ENCODE peak calls at places on chromosomes 3 and 15, in ten cellular contexts. R is IMR-90, L is right cardiac atrium, B is AG09309, A is neural progenitor cell, V is hepatocyte, F is mammary epithelial cell, N is OCI-LY7, K is brain microvascular endothelial cell, E is GM06990. Y is an unnamed sample.

GRCh38 chr3:155676252-155676981 is 68.5 kb downstream of the PLCH1 start:
- DNase-seq in K (peak), V (peak), A (peak), F (peak), R (peak), N (no peak), L (peak), E (no peak), B (no peak), Y (peak)

GRCh38 chr3:86245360-86245759 is 745.6 kb downstream of the VGLL3 start:
- DNase-seq in N (no peak), R (no peak), L (no peak), V (peak), F (no peak), B (no peak), A (no peak), E (no peak), K (no peak), Y (no peak)

GRCh38 chr3:129001101-129001816 is at the start of gene EFCC1:
- DNase-seq in E (no peak), V (peak), R (no peak), N (no peak), K (no peak), F (peak), L (peak), A (peak), B (no peak), Y (no peak)

GRCh38 chr3:174229916-174230315 is 629.2 kb upstream of the NAALADL2 start:
- DNase-seq in E (no peak), A (no peak), V (no peak), N (no peak), B (no peak), F (no peak), R (peak), L (no peak), K (peak), Y (no peak)

GRCh38 chr15:82060817-82061216 is 15.0 kb upstream of the MEX3B start:
- DNase-seq in R (no peak), V (no peak), N (no peak), A (no peak), B (no peak), L (no peak), F (no peak), E (no peak), K (no peak), Y (no peak)

GRCh38 chr3:185172086-185173049 is 19.5 kb upstream of the C3orf70 start:
- DNase-seq in B (no peak), V (no peak), L (no peak), N (no peak), E (no peak), F (no peak), R (no peak), K (no peak), A (peak), Y (no peak)

GRCh38 chr15:81012588-81012987 is 11.9 kb downstream of the TLNRD1 start:
- DNase-seq in R (no peak), B (no peak), E (no peak), A (no peak), F (no peak), K (no peak), V (no peak), N (no peak), L (peak), Y (no peak)

GRCh38 chr3:49397470-49397869 is 14.3 kb downstream of the RHOA start:
- DNase-seq in F (no peak), L (peak), V (peak), R (no peak), K (peak), E (no peak), N (peak), A (peak), B (no peak), Y (no peak)

GRCh38 chr3:43328653-43329052 is 42.3 kb downstream of the SNRK start:
- DNase-seq in L (no peak), E (no peak), B (no peak), K (no peak), V (no peak), F (peak), R (no peak), N (no peak), A (no peak), Y (no peak)

GRCh38 chr15:52481915-52482314 is 46.8 kb downstream of the MYO5A start:
- DNase-seq in E (peak), B (peak), N (peak), K (peak), A (no peak), L (no peak), F (peak), R (peak), V (no peak), Y (peak)

GRCh38 chr15:66625531-66625930 is 59.7 kb upstream of the LCTL start:
- DNase-seq in R (no peak), K (no peak), F (no peak), E (no peak), N (no peak), V (no peak), L (no peak), A (no peak), B (no peak), Y (no peak)

GRCh38 chr15:45123397-45123796 is 6.3 kb downstream of the DUOXA1 start:
- DNase-seq in L (no peak), R (no peak), F (no peak), A (no peak), K (no peak), E (no peak), V (no peak), N (no peak), B (no peak), Y (no peak)

GRCh38 chr3:182276512-182276911 is 516.8 kb upstream of the ATP11B start:
- DNase-seq in N (no peak), E (no peak), F (no peak), V (no peak), A (peak), L (no peak), B (no peak), R (no peak), K (no peak), Y (no peak)

GRCh38 chr3:126153695-126154360 is 26.6 kb downstream of the ALDH1L1 start:
- DNase-seq in A (no peak), N (no peak), F (no peak), K (no peak), L (no peak), R (no peak), B (no peak), E (no peak), V (peak), Y (no peak)

GRCh38 chr3:122758877-122759670 is 34.6 kb downstream of the HSPBAP1 start:
- DNase-seq in F (peak), L (no peak), R (no peak), E (no peak), V (no peak), A (no peak), N (no peak), K (no peak), B (peak), Y (no peak)

GRCh38 chr3:32143849-32144757 is 37.7 kb downstream of the GPD1L start:
- DNase-seq in N (peak), V (peak), K (peak), E (peak), F (peak), B (peak), R (peak), A (peak), L (no peak), Y (peak)

GRCh38 chr15:75727851-75728715 is 15.4 kb upstream of the CSPG4 start:
- DNase-seq in F (peak), R (no peak), V (peak), A (peak), B (no peak), L (peak), E (no peak), K (no peak), N (peak), Y (no peak)

GRCh38 chr3:185176756-185177359 is 24.0 kb upstream of the C3orf70 start:
- DNase-seq in F (no peak), V (peak), K (peak), L (peak), N (peak), R (peak), E (no peak), B (no peak), A (peak), Y (no peak)

GRCh38 chr3:126432361-126432760 is 37.7 kb downstream of the CFAP100 start:
- DNase-seq in K (no peak), B (peak), L (no peak), F (peak), V (no peak), A (no peak), E (no peak), R (peak), N (no peak), Y (peak)

GRCh38 chr3:105629725-105630124 is 239.1 kb downstream of the CBLB start:
- DNase-seq in E (no peak), R (peak), K (no peak), A (no peak), N (no peak), L (no peak), F (peak), V (no peak), B (no peak), Y (no peak)

GRCh38 chr3:119352863-119353527 is 58.8 kb downstream of the ARHGAP31 start:
- DNase-seq in A (no peak), B (peak), F (peak), K (peak), V (peak), R (peak), N (peak), L (no peak), E (no peak), Y (no peak)

GRCh38 chr3:111373239-111373638 is 168.8 kb upstream of the CD96 start:
- DNase-seq in K (no peak), B (no peak), E (no peak), L (no peak), A (no peak), F (no peak), N (no peak), V (no peak), R (no peak), Y (no peak)

GRCh38 chr3:159779883-159780282 is 208.8 kb upstream of the IL12A start:
- DNase-seq in E (no peak), A (no peak), R (no peak), B (no peak), L (no peak), N (no peak), V (no peak), F (no peak), K (no peak), Y (no peak)

GRCh38 chr15:100714034-100714748 is 111.8 kb downstream of the ASB7 start:
- DNase-seq in A (no peak), N (no peak), F (no peak), K (no peak), R (no peak), B (no peak), L (no peak), V (no peak), E (no peak), Y (no peak)

GRCh38 chr3:20975221-20975620 is 775.8 kb downstream of the ZNF385D start:
- DNase-seq in V (no peak), A (no peak), R (no peak), E (no peak), F (no peak), B (no peak), N (no peak), L (peak), K (no peak), Y (no peak)

GRCh38 chr15:49675051-49675450 is 54.2 kb downstream of the DTWD1 start:
- DNase-seq in F (peak), A (no peak), K (peak), L (no peak), N (no peak), R (peak), V (no peak), E (no peak), B (peak), Y (peak)

GRCh38 chr3:183291511-183292031 is 38.5 kb downstream of the B3GNT5 start:
- DNase-seq in R (peak), L (no peak), N (no peak), B (no peak), E (no peak), F (peak), A (no peak), V (no peak), K (no peak), Y (no peak)

GRCh38 chr3:36840453-36840921 is 76.1 kb upstream of the DCLK3 start:
- DNase-seq in E (no peak), L (peak), A (no peak), B (no peak), V (no peak), N (no peak), R (no peak), K (no peak), F (no peak), Y (no peak)

GRCh38 chr3:53238881-53239280 is 16.9 kb downstream of the TKT start:
- DNase-seq in A (no peak), L (peak), K (no peak), E (no peak), N (no peak), B (no peak), F (peak), V (no peak), R (no peak), Y (no peak)

GRCh38 chr3:53239800-53240199 is 16.0 kb downstream of the TKT start:
- DNase-seq in V (no peak), E (no peak), N (no peak), F (no peak), K (no peak), R (no peak), A (no peak), L (peak), B (no peak), Y (no peak)

GRCh38 chr3:53236112-53236841 is 19.5 kb downstream of the TKT start:
- DNase-seq in E (no peak), L (peak), V (peak), A (no peak), R (peak), F (peak), K (peak), N (no peak), B (peak), Y (peak)

GRCh38 chr3:53235545-53235944 is 20.3 kb downstream of the TKT start:
- DNase-seq in V (no peak), B (no peak), F (no peak), K (no peak), E (no peak), A (no peak), L (peak), N (no peak), R (no peak), Y (no peak)

DNA sequence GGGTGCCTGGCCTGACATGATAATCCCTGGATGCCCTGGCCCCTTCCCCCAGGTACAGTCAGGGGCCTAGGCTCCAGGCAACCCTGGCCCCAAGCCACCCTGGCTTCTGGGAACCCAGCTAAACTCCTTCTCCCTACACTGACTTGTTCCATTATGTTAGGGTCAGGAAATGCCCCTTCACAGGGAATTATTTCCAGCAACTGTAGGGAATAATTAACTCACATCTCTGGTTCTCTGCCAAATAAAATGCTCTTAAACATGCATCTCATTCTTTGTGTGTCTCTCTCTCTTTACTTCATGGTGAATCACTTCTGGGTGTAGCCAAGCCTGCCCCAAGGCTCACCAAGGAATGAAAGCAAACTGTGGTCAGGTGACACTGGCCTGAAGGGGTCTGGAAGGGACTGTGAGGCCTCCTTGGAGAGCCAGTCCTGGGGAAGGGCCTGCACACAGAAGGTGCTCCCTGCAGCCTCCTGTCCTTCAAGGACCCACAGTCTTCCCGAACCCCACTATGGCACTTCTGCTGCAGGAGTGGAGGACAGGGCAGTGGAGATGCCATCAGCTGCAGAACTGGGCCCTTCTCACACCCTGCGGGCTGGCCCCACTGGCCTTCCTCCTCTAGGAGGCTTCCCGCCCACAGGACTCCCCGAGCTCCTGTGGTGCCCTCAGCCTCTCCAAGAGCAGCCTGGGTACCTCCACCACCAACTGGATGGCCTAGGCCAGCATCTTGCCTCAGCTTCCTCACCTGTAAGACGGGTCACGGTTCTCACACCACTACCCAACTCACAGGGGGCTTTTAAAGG is 17.6 kb downstream of the TKT start:
- DNase-seq in N (no peak), L (peak), F (peak), B (peak), K (peak), E (no peak), V (peak), R (peak), A (no peak), Y (peak)
- H3K4me3 ChIP-seq in N (no peak), L (no peak), F (no peak), B (no peak), K (no peak), E (no peak), V (no peak), R (no peak), A (no peak), Y (no peak)

DNA sequence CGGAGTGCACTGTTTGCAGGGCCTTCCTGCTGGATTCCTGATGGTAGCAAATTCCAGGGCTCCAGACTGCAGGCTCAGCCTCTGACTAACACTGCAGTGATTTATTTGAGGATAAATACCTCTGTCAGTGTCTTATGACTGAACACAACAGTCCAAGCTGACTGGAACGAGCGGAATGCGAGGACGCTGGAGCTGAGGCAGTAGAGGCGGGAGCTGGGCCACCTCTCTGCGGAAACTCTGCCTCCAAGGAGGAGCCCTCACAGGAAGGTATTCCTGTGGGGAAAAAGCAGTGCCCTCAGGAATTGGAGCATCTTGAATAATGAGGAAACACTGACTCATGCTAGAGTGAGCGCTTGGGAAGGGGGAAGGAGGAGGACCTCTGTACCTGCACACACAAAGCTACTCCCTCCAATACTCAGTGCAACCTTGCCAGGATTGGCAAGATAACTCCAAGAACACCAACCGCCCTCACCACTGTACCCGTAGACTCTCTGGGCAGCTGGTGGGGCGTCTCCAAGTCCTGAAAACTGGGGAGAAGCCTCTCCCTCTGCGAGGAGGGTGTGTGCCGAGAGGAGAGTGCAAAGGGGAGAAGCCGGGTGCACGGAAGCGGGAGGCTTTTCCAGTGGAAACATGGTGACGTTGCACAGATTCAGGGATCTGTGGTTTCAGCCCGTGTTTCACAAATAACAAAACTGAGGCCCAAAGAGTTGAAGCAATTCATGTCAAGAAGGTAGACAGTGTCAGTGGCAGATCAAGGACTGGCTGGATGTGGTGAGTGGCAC is 43.0 kb downstream of the VGLL4 start:
- DNase-seq in A (peak), E (no peak), R (peak), N (peak), V (peak), L (peak), F (peak), K (peak), B (peak), Y (peak)
- H3K4me3 ChIP-seq in A (no peak), E (no peak), R (no peak), N (peak), V (no peak), L (no peak), F (no peak), K (no peak), B (no peak), Y (no peak)

GRCh38 chr3:141380279-141380678 is 12.0 kb downstream of the ZBTB38 start:
- DNase-seq in L (no peak), N (no peak), V (no peak), F (no peak), K (no peak), B (no peak), A (no peak), E (no peak), R (no peak), Y (no peak)
- H3K4me3 ChIP-seq in L (no peak), N (no peak), V (no peak), F (no peak), K (no peak), B (no peak), A (no peak), E (no peak), R (no peak), Y (no peak)

DNA sequence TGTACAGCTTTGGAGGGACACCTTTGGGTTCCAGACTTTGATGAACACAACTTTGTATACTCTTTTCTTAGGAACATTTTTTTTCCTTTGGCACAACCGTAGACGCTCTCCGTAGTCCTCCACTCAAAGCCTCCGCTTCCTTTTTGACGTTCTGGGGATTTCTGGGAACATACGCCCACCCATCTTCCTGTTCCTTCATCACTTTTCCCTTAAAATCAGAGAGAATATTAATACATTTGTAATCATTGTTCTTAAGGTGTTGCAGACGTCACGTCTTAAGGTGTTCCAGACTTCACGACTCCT is 405 bp upstream of the SPG21 start:
- DNase-seq in V (no peak), E (no peak), B (no peak), F (no peak), K (no peak), L (no peak), R (no peak), N (no peak), A (no peak), Y (no peak)
- H3K4me3 ChIP-seq in V (peak), E (peak), B (peak), F (peak), K (peak), L (peak), R (peak), N (peak), A (peak), Y (peak)

GRCh38 chr15:93088200-93088980 is 621 bp downstream of the RGMA start:
- DNase-seq in E (peak), L (peak), B (no peak), A (peak), V (peak), R (no peak), K (no peak), F (peak), N (no peak), Y (no peak)
- H3K4me3 ChIP-seq in E (peak), L (peak), B (no peak), A (peak), V (peak), R (no peak), K (peak), F (peak), N (no peak), Y (peak)

DNA sequence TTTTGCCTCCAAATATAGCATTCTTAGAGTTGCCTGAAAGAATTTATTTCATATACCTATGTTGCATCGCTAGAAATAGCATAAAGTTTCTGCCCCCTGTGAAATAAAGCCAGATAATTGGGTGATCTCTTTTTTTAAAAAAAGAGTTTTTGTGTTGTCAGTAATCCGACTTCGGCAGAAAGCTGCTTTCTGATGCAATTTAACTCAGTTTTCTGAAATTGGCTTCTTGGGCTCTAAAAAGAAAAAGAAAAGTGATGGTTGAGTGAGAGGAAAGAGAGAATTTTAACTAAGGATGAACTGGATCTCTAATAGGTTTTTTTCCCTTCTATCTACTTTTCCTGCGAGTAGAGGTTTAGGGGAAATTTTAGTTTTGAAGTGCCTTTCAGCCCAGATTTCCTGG is 20.9 kb downstream of the RAP2B start:
- DNase-seq in R (no peak), V (no peak), F (no peak), K (no peak), B (no peak), E (no peak), N (no peak), L (no peak), A (no peak), Y (no peak)
- H3K4me3 ChIP-seq in R (no peak), V (no peak), F (no peak), K (no peak), B (no peak), E (no peak), N (no peak), L (no peak), A (no peak), Y (no peak)

Y was measured in kidney epithelial cell.